ENCODE peak calls at places on chromosomes 16 and 17, in eight cellular contexts. C, O, Z, M, J, E, W and S are unnamed samples.

GRCh38 chr16:87608400-87608985 is 6.2 kb downstream of the JPH3 start:
- DNase-seq in Z (peak), W (peak), O (peak), C (no peak), M (peak), J (no peak), E (peak), S (no peak)

GRCh38 chr16:87686697-87687570 is 78.9 kb downstream of the KLHDC4 start:
- DNase-seq in E (no peak), O (no peak), W (no peak), C (no peak), Z (no peak), M (peak), J (no peak), S (no peak)

GRCh38 chr16:70715113-70715711 is 29.4 kb upstream of the MTSS2 start:
- DNase-seq in M (peak), C (peak), E (peak), W (peak), Z (peak), J (no peak), O (no peak), S (peak)

GRCh38 chr16:86516618-86517003 is 6.3 kb downstream of the FOXF1 start:
- DNase-seq in J (no peak), E (no peak), C (no peak), M (peak), O (no peak), W (peak), Z (no peak), S (no peak)

GRCh38 chr17:75839942-75840778 is 4.0 kb downstream of the UNC13D start:
- DNase-seq in J (no peak), W (no peak), E (no peak), Z (no peak), M (no peak), O (no peak), C (no peak), S (no peak)

GRCh38 chr16:6447046-6447445 is 885.6 kb upstream of the RBFOX1 start:
- DNase-seq in O (no peak), J (no peak), C (no peak), M (no peak), W (no peak), E (no peak), Z (no peak), S (no peak)

GRCh38 chr17:12134587-12134986 is 113.9 kb downstream of the MAP2K4 start:
- DNase-seq in M (no peak), C (no peak), O (no peak), J (no peak), W (no peak), Z (no peak), E (no peak), S (no peak)

GRCh38 chr16:87212026-87212425 is 105.2 kb downstream of the C16orf95 start:
- DNase-seq in E (no peak), M (peak), C (no peak), O (no peak), Z (no peak), J (no peak), W (no peak), S (no peak)

GRCh38 chr17:61282377-61282776 is 117.3 kb upstream of the TBX2 start:
- DNase-seq in O (no peak), M (no peak), E (no peak), J (no peak), Z (no peak), C (no peak), W (no peak), S (no peak)

GRCh38 chr16:27426423-27427408 is 24.7 kb downstream of the IL21R start:
- DNase-seq in J (no peak), O (peak), C (peak), M (peak), Z (peak), E (peak), W (peak), S (no peak)

GRCh38 chr17:78826836-78827509 is 13.6 kb downstream of the USP36 start:
- DNase-seq in J (no peak), W (no peak), O (no peak), Z (no peak), C (no peak), E (no peak), M (no peak), S (no peak)

GRCh38 chr17:1180958-1181768 is 1.4 kb upstream of the ABR start:
- DNase-seq in C (no peak), M (no peak), W (no peak), E (no peak), O (no peak), J (no peak), Z (no peak), S (no peak)

GRCh38 chr17:65627892-65628622 is 66.6 kb upstream of the AXIN2 start:
- DNase-seq in E (no peak), M (peak), J (no peak), C (peak), W (peak), O (peak), Z (peak), S (peak)

GRCh38 chr16:66248096-66248495 is 118.4 kb upstream of the CDH5 start:
- DNase-seq in O (no peak), E (no peak), C (no peak), W (no peak), M (peak), Z (no peak), J (no peak), S (no peak)

GRCh38 chr16:85910854-85911247 is 11.9 kb downstream of the IRF8 start:
- DNase-seq in Z (no peak), O (no peak), W (no peak), C (no peak), M (no peak), E (no peak), J (no peak), S (no peak)

GRCh38 chr16:48999508-48999907 is 282.1 kb downstream of the CBLN1 start:
- DNase-seq in J (no peak), M (no peak), E (no peak), Z (no peak), O (no peak), C (no peak), W (no peak), S (no peak)